ENCODE peak calls at places on chromosomes 4 and X, in four cellular contexts. N, P, H and F are unnamed samples.

GRCh38 chrX:110155759-110156158 is 152.8 kb downstream of the TMEM164 start:
- DNase-seq in P (no peak), H (no peak), N (no peak), F (no peak)

GRCh38 chrX:126655061-126655460 is 102.4 kb upstream of the DCAF12L1 start:
- DNase-seq in N (no peak), H (no peak), P (no peak), F (no peak)

GRCh38 chrX:79081895-79082512 is 62.5 kb upstream of the GPR174 start:
- DNase-seq in N (no peak), P (no peak), H (no peak), F (no peak)

GRCh38 chr4:114807759-114808404 is 209.3 kb downstream of the UGT8 start:
- DNase-seq in P (no peak), H (peak; percentile 1), N (no peak), F (no peak)

GRCh38 chrX:105701310-105702052 is 120.9 kb upstream of the NRK start:
- DNase-seq in P (no peak), H (no peak), N (no peak), F (no peak)

GRCh38 chrX:68696267-68696666 is 48.8 kb downstream of the STARD8 start:
- DNase-seq in H (no peak), N (no peak), P (no peak), F (no peak)

GRCh38 chr4:81472249-81473085 is 760 bp upstream of the RASGEF1B start:
- DNase-seq in P (peak; percentile 57), N (no peak), H (peak; percentile 14), F (no peak)

GRCh38 chr4:105145913-105146285 is 777 bp upstream of the TET2 start:
- DNase-seq in H (no peak), N (no peak), P (no peak), F (no peak)

GRCh38 chr4:3765271-3766206 is 646 bp upstream of the ADRA2C start:
- DNase-seq in N (no peak), H (no peak), P (no peak), F (peak; percentile 63)

GRCh38 chrX:50723006-50723405 is 91.0 kb downstream of the SHROOM4 start:
- DNase-seq in P (no peak), H (no peak), N (no peak), F (no peak)

GRCh38 chr4:35228318-35228717 is 1016.0 kb downstream of the ARAP2 start:
- DNase-seq in N (no peak), P (no peak), H (no peak), F (no peak)

GRCh38 chrX:105167233-105167632 is 53.3 kb downstream of the TEX13A start:
- DNase-seq in P (no peak), N (no peak), H (no peak), F (no peak)

GRCh38 chr4:90137545-90137944 is 10.4 kb downstream of the CCSER1 start:
- DNase-seq in H (no peak), N (no peak), P (no peak), F (no peak)

GRCh38 chr4:145679520-145679919 is 426 bp upstream of the C4orf51 start:
- DNase-seq in N (peak; percentile 0), H (no peak), P (peak; percentile 12), F (no peak)

GRCh38 chr4:118823471-118823870 is 12.5 kb downstream of the SEC24D start:
- DNase-seq in H (no peak), N (no peak), P (no peak), F (no peak)

GRCh38 chrX:130840345-130840744 is 62.7 kb downstream of the ENOX2 start:
- DNase-seq in H (no peak), P (no peak), N (no peak), F (no peak)

GRCh38 chrX:739611-740010 is 109.0 kb downstream of the SHOX start:
- DNase-seq in N (no peak), P (no peak), H (no peak), F (no peak)

GRCh38 chr4:89356086-89356485 is 48.5 kb upstream of the GPRIN3 start:
- DNase-seq in P (no peak), N (no peak), H (no peak), F (no peak)

GRCh38 chr4:56434599-56435000 is 815 bp downstream of the PPAT start:
- DNase-seq in N (no peak), P (no peak), H (peak; percentile 3), F (no peak)

GRCh38 chrX:25721564-25721963 is 416.6 kb upstream of the MAGEB18 start:
- DNase-seq in P (no peak), N (no peak), H (no peak), F (no peak)

GRCh38 chr4:30866444-30866843 is 146.3 kb downstream of the PCDH7 start:
- DNase-seq in P (no peak), H (no peak), N (no peak), F (no peak)

GRCh38 chr4:147078875-147079658 is 133.4 kb upstream of the TTC29 start:
- DNase-seq in N (no peak), H (no peak), P (no peak), F (peak; percentile 62)

GRCh38 chrX:74382613-74383012 is 38.7 kb upstream of the SLC16A2 start:
- DNase-seq in N (peak; percentile 18), H (peak; percentile 24), P (peak; percentile 5), F (peak; percentile 54)

GRCh38 chr4:44771789-44772188 is 45.4 kb upstream of the GNPDA2 start:
- DNase-seq in N (no peak), P (no peak), H (no peak), F (no peak)

GRCh38 chrX:25650216-25650615 is 487.9 kb upstream of the MAGEB18 start:
- DNase-seq in H (no peak), P (no peak), N (no peak), F (no peak)

GRCh38 chr4:175874290-175874689 is 62.2 kb upstream of the GPM6A start:
- DNase-seq in P (no peak), H (no peak), N (no peak), F (no peak)

GRCh38 chr4:3121596-3121995 is 47.1 kb downstream of the HTT start:
- DNase-seq in H (no peak), N (no peak), P (no peak), F (no peak)

GRCh38 chrX:1576201-1577101 is 15.0 kb upstream of the AKAP17A start:
- DNase-seq in H (no peak), P (no peak), N (no peak), F (no peak)

GRCh38 chr4:4415107-4415805 is 28.4 kb downstream of the NSG1 start:
- DNase-seq in P (no peak), N (no peak), H (no peak), F (no peak)

GRCh38 chrX:103480526-103480925 is 38.8 kb downstream of the RAB40A start:
- DNase-seq in H (no peak), P (no peak), N (no peak), F (no peak)

GRCh38 chrX:110002300-110003166 is at the start of gene TMEM164:
- DNase-seq in N (peak; percentile 40), H (peak; percentile 60), P (peak; percentile 70), F (peak; percentile 86)